ENCODE peak calls at places on chromosome 21, in five cellular contexts. A is lower lobe of right lung; C is aorta; K is thyroid gland; E is CD8-positive, alpha-beta T cell. V is an unnamed sample. For H3K4me1, the result is how much of the 10 kb centered on the place peaks cover.

GRCh38 chr21:32537569-32537881 is 47.8 kb downstream of the TCP10L start:
- DNase-seq in A (no peak), C (no peak), K (peak), E (no peak), V (no peak)

GRCh38 chr21:17250651-17251294 is 262.1 kb upstream of the CXADR start:
- DNase-seq in A (no peak), C (no peak), K (no peak), E (no peak), V (no peak)

GRCh38 chr21:29938968-29939858 is 583 bp downstream of the GRIK1 start:
- DNase-seq in A (no peak), C (peak), K (no peak), E (no peak), V (no peak)

GRCh38 chr21:24375201-24375600 is 1232.1 kb downstream of the MRPL39 start:
- DNase-seq in A (no peak), C (no peak), K (peak), E (no peak), V (no peak)

GRCh38 chr21:15801352-15801863 is 71.6 kb downstream of the USP25 start:
- DNase-seq in A (no peak), C (no peak), K (no peak), E (no peak), V (no peak)

GRCh38 chr21:24955275-24955961 is 651.9 kb downstream of the MRPL39 start:
- DNase-seq in A (no peak), C (no peak), K (no peak), E (no peak), V (no peak)

GRCh38 chr21:23111070-23111605 is 2112.9 kb downstream of the NCAM2 start:
- DNase-seq in A (no peak), C (no peak), K (no peak), E (no peak), V (no peak)

GRCh38 chr21:15138475-15138874 is 73.7 kb upstream of the NRIP1 start:
- DNase-seq in A (no peak), C (no peak), K (no peak), E (no peak), V (no peak)

GRCh38 chr21:44998621-44999427 is 59.0 kb downstream of the SLX9 start:
- DNase-seq in A (peak), C (peak), K (no peak), E (no peak), V (no peak)

GRCh38 chr21:44999972-45000636 is 60.3 kb downstream of the SLX9 start:
- DNase-seq in A (peak), C (peak), K (no peak), E (no peak), V (no peak)

GRCh38 chr21:44999428-44999971 is 59.7 kb downstream of the SLX9 start:
- DNase-seq in A (peak), C (peak), K (no peak), E (no peak), V (no peak)

GRCh38 chr21:45001134-45002095 is 61.6 kb downstream of the SLX9 start:
- DNase-seq in A (peak), C (peak), K (no peak), E (no peak), V (no peak)

DNA sequence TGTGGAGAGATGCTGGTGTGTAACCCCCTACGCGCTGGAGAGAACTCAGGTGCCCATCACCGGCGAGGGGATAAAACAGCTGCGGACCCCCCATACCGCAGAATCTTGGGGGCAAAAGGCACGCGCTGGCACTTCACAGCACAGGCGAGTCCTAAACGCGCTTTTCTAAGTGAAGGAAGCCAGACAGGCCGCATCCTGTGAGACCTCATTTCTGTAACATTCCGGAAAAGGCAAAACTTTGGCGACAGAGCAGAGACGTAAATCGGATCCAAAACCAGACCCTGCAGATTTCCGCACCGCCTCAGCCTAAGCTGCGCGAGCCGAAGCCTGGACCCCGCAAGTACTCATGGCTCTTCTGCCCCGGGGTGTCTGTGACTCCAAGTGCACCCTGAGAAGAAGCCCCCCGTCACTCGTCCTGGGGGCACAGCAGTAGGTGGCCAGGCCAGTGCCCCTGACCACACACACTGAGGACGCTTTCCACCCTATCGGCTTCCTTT is 60.9 kb downstream of the SLX9 start:
- DNase-seq in A (no peak), C (no peak), K (no peak), E (no peak), V (no peak)
- H3K4me3 ChIP-seq in A (no peak), C (no peak), K (no peak), E (no peak), V (no peak)

DNA sequence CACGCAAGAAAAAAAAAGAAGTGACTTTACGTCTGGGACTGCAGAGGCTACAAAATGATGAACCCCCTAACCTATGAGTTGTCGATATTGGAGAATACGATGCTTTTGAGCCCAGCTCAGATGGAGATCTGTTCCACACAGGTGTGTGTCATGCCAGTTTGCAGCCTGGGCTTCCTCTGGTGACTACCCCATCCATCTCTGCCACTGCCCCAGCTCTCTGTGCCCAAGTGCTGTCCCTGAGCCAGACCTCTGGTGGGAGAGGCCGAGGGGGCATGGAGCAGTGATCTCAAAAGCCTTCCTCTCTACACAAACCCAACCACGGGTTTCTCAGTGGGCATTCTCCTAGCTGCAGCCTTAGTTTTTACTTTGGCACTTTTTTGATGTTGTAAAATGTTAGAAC is 141.0 kb downstream of the CLIC6 start:
- DNase-seq in A (no peak), C (no peak), K (no peak), E (no peak), V (no peak)
- H3K4me1 ChIP-seq in A (under half), C (under half), K (under half), E (under half), V (under half)

GRCh38 chr21:41802185-41802584 is 35.3 kb upstream of the RIPK4 start:
- DNase-seq in A (no peak), C (peak), K (no peak), E (no peak), V (no peak)
- H3K4me3 ChIP-seq in A (no peak), C (no peak), K (no peak), E (no peak), V (no peak)

DNA sequence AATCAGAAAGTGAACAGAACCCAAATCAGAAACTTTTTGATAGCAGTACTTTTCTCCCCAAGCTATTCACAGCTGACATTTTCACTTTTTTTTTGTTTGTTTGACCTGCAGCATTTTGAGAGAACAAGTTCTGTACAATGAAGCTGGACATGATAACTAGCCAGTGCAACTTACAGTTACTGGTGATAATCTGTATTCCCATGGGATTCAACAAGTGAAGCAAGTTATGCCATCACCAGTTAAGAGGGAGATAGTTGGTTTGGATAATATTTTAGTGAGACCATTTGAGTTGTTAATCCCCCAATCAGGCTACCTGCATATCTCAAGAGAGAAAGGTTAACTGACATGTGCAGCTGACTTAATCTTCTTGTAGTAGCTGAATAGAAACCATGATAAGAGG is 18.1 kb downstream of the SON start:
- DNase-seq in A (no peak), C (no peak), K (no peak), E (no peak), V (no peak)
- H3K4me1 ChIP-seq in A (under half), C (under half), K (under half), E (under half), V (under half)

GRCh38 chr21:46637952-46638746 is 2.7 kb downstream of the PRMT2 start:
- DNase-seq in A (no peak), C (no peak), K (no peak), E (no peak), V (no peak)
- H3K4me3 ChIP-seq in A (peak), C (no peak), K (no peak), E (peak), V (no peak)

GRCh38 chr21:38986460-38987395 is 181.0 kb downstream of the ETS2 start:
- DNase-seq in A (no peak), C (no peak), K (no peak), E (no peak), V (no peak)
- H3K4me1 ChIP-seq in A (half or more), C (under half), K (half or more), E (under half), V (under half)

GRCh38 chr21:35477622-35478021 is 428.5 kb upstream of the RUNX1 start:
- DNase-seq in A (no peak), C (no peak), K (no peak), E (no peak), V (no peak)

GRCh38 chr21:35475006-35475405 is 425.9 kb upstream of the RUNX1 start:
- DNase-seq in A (no peak), C (no peak), K (no peak), E (no peak), V (no peak)

GRCh38 chr21:35476616-35477395 is 427.7 kb upstream of the RUNX1 start:
- DNase-seq in A (no peak), C (no peak), K (no peak), E (no peak), V (no peak)

GRCh38 chr21:35473496-35473895 is 424.4 kb upstream of the RUNX1 start:
- DNase-seq in A (no peak), C (no peak), K (no peak), E (no peak), V (no peak)

GRCh38 chr21:35475768-35476167 is 426.7 kb upstream of the RUNX1 start:
- DNase-seq in A (no peak), C (no peak), K (no peak), E (no peak), V (no peak)
- H3K4me3 ChIP-seq in A (no peak), C (no peak), K (no peak), E (no peak), V (no peak)

DNA sequence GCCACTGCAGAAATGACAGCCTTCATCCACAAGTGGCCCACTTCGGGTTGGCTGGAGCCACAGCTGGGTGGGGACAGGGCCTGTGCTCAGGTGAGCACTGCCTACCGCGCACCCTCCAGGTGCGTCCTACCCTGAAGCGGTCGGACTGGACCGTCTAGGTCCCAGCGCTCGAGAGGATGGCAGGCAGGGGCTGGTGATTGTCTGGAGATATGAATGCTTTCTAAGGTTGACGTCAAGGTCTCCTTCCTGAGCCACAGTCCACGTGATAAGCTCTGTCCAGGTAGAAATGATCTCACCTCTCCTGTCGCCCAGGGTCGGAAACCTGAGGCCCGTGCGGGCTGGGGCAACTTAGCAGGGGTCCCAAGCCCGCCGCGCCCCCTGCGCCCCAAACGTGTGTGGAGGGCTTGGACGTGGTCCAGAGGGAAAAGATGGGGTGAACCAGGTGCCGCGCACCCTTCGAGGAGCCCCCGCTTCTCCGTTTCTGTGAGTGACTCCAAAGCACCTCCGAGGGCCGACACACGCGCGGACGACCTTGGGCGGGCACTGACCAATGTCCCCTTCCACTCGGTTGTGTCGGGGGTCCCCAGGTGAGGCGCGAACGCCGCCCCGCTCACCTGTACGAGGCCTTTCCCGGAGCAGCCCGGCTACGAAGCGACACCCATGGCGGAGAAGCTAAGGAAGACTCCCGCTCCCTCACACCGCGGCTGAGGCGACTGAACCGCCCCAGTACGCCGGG is 853 bp upstream of the DOP1B start:
- DNase-seq in A (peak), C (no peak), K (peak), E (no peak), V (no peak)
- H3K4me1 ChIP-seq in A (under half), C (under half), K (under half), E (under half), V (under half)

GRCh38 chr21:26842976-26843911 is 2.0 kb downstream of the ADAMTS1 start:
- DNase-seq in A (peak), C (peak), K (peak), E (no peak), V (no peak)

GRCh38 chr21:26840206-26840605 is 5.0 kb downstream of the ADAMTS1 start:
- DNase-seq in A (no peak), C (peak), K (no peak), E (no peak), V (no peak)

GRCh38 chr21:26843912-26844257 is 1.3 kb downstream of the ADAMTS1 start:
- DNase-seq in A (no peak), C (no peak), K (peak), E (no peak), V (no peak)

GRCh38 chr21:26842300-26842699 is 2.9 kb downstream of the ADAMTS1 start:
- DNase-seq in A (no peak), C (no peak), K (peak), E (no peak), V (no peak)

GRCh38 chr21:26840912-26841311 is 4.3 kb downstream of the ADAMTS1 start:
- DNase-seq in A (no peak), C (peak), K (peak), E (no peak), V (no peak)
- H3K4me3 ChIP-seq in A (peak), C (no peak), K (peak), E (no peak), V (no peak)

DNA sequence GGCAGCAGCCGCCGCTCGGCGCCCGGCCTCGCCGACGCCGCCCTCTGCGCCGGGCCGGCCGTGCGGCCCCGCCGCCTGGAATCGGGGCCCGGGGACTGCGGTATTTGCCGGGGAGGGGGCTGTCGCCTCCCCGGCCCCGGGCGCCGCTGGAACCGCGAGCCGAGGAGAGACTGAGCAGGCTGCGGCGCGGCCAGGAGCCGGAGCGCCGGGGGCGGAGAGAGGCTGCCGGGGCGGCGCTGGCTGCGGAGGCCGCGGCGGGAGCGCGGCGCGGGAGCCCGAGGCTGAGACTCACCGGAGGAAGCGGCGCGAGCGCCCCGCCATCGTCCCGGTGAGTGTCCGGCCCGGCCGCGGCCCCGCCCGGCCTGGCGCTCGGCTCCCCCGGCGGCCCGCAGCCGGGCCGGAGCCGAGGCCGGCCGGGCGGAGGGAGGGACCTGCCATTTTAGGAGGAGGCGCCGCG is 756 bp downstream of the DYRK1A start:
- DNase-seq in A (no peak), C (no peak), K (no peak), E (no peak), V (no peak)
- H3K4me1 ChIP-seq in A (under half), C (under half), K (under half), E (under half), V (under half)